ENCODE peak calls at places on chromosomes 12 and 14, in ten cellular contexts. Q is GDM1, K is activated T-helper 1 cell treated with Interleukin-2 at 50 U/mL for 16 hours, N is NCI-H82, O is kidney, Y is AG04450, C is posterior cingulate gyrus, F is GM13977, U is astrocyte of the cerebellum, G is T-helper 1 cell. E is an unnamed sample.

GRCh38 chr12:10358969-10359368 is 30.9 kb downstream of the KLRK1 start:
- DNase-seq in Q (no peak), K (no peak), N (no peak), O (no peak), Y (no peak), C (no peak), F (no peak), U (no peak), G (no peak), E (no peak)

GRCh38 chr14:54839681-54840080 is 62.9 kb downstream of the GCH1 start:
- DNase-seq in Q (no peak), K (no peak), N (no peak), O (no peak), Y (no peak), C (no peak), F (no peak), U (no peak), G (no peak), E (no peak)

GRCh38 chr12:65603428-65604351 is 220.6 kb upstream of the HMGA2 start:
- DNase-seq in Q (no peak), K (no peak), N (peak; percentile 55), O (no peak), Y (peak; percentile 59), C (no peak), F (no peak), U (peak; percentile 91), G (no peak), E (no peak)

GRCh38 chr12:85390281-85390680 is 110.3 kb downstream of the ALX1 start:
- DNase-seq in Q (no peak), K (no peak), N (no peak), O (no peak), Y (no peak), C (no peak), F (no peak), U (no peak), G (no peak), E (no peak)

GRCh38 chr12:89962648-89963047 is 254.0 kb upstream of the ATP2B1 start:
- DNase-seq in Q (no peak), K (no peak), N (no peak), O (no peak), Y (no peak), C (no peak), F (no peak), U (no peak), G (no peak), E (no peak)

GRCh38 chr12:111063296-111064026 is 143.1 kb upstream of the MYL2 start:
- DNase-seq in Q (no peak), K (no peak), N (no peak), O (no peak), Y (no peak), C (no peak), F (no peak), U (no peak), G (no peak), E (no peak)

GRCh38 chr12:44334347-44334746 is 498.5 kb downstream of the TMEM117 start:
- DNase-seq in Q (no peak), K (no peak), N (no peak), O (no peak), Y (no peak), C (no peak), F (no peak), U (no peak), G (no peak), E (no peak)

GRCh38 chr14:74290415-74290814 is 12.3 kb downstream of the ABCD4 start:
- DNase-seq in Q (no peak), K (no peak), N (peak; percentile 38), O (no peak), Y (no peak), C (no peak), F (peak; percentile 31), U (no peak), G (no peak), E (no peak)